ENCODE peak calls at places on chromosomes 4 and X, in nine cellular contexts. One of them, this sample, is unnamed.

GRCh38 chrX:1493317-1493856 is 40.7 kb upstream of the ASMTL start:
- DNase-seq in T-helper 2 cell: no peak
- DNase-seq in Daoy: no peak
- DNase-seq in occipital lobe: no peak
- DNase-seq in IMR-90: no peak
- DNase-seq in brain microvascular endothelial cell: no peak
- DNase-seq in EL: no peak
- DNase-seq in right lobe of liver: no peak
- DNase-seq in hypothalamus: no peak
- DNase-seq in this sample: no peak

GRCh38 chr4:115944146-115944905 is 830.9 kb upstream of the NDST4 start:
- DNase-seq in T-helper 2 cell: no peak
- DNase-seq in Daoy: no peak
- DNase-seq in occipital lobe: no peak
- DNase-seq in IMR-90: no peak
- DNase-seq in brain microvascular endothelial cell: no peak
- DNase-seq in EL: no peak
- DNase-seq in right lobe of liver: no peak
- DNase-seq in hypothalamus: no peak
- DNase-seq in this sample: no peak

GRCh38 chrX:119757979-119758681 is at the start of gene SOWAHD:
- DNase-seq in T-helper 2 cell: peak
- DNase-seq in Daoy: peak
- DNase-seq in occipital lobe: no peak
- DNase-seq in IMR-90: no peak
- DNase-seq in brain microvascular endothelial cell: no peak
- DNase-seq in EL: peak
- DNase-seq in right lobe of liver: peak
- DNase-seq in hypothalamus: peak
- DNase-seq in this sample: no peak

GRCh38 chr4:42167709-42168108 is 15.3 kb upstream of the BEND4 start:
- DNase-seq in T-helper 2 cell: no peak
- DNase-seq in Daoy: no peak
- DNase-seq in occipital lobe: no peak
- DNase-seq in IMR-90: no peak
- DNase-seq in brain microvascular endothelial cell: no peak
- DNase-seq in EL: no peak
- DNase-seq in right lobe of liver: no peak
- DNase-seq in hypothalamus: no peak
- DNase-seq in this sample: no peak

GRCh38 chrX:41923925-41924693 is 755 bp upstream of the CASK start:
- DNase-seq in T-helper 2 cell: peak
- DNase-seq in Daoy: peak
- DNase-seq in occipital lobe: peak
- DNase-seq in IMR-90: peak
- DNase-seq in brain microvascular endothelial cell: peak
- DNase-seq in EL: peak
- DNase-seq in right lobe of liver: peak
- DNase-seq in hypothalamus: no peak
- DNase-seq in this sample: no peak

GRCh38 chr4:8192748-8193738 is 6.0 kb upstream of the SH3TC1 start:
- DNase-seq in T-helper 2 cell: no peak
- DNase-seq in Daoy: peak
- DNase-seq in occipital lobe: no peak
- DNase-seq in IMR-90: peak
- DNase-seq in brain microvascular endothelial cell: peak
- DNase-seq in EL: peak
- DNase-seq in right lobe of liver: no peak
- DNase-seq in hypothalamus: no peak
- DNase-seq in this sample: no peak

GRCh38 chr4:84803720-84804119 is 162.8 kb downstream of the WDFY3 start:
- DNase-seq in T-helper 2 cell: no peak
- DNase-seq in Daoy: no peak
- DNase-seq in occipital lobe: no peak
- DNase-seq in IMR-90: peak
- DNase-seq in brain microvascular endothelial cell: no peak
- DNase-seq in EL: no peak
- DNase-seq in right lobe of liver: no peak
- DNase-seq in hypothalamus: no peak
- DNase-seq in this sample: no peak

GRCh38 chrX:23392195-23392594 is 57.5 kb downstream of the PTCHD1 start:
- DNase-seq in T-helper 2 cell: no peak
- DNase-seq in Daoy: no peak
- DNase-seq in occipital lobe: no peak
- DNase-seq in IMR-90: no peak
- DNase-seq in brain microvascular endothelial cell: no peak
- DNase-seq in EL: no peak
- DNase-seq in right lobe of liver: no peak
- DNase-seq in hypothalamus: no peak
- DNase-seq in this sample: no peak

GRCh38 chr4:71171592-71171991 is 167.2 kb upstream of the SLC4A4 start:
- DNase-seq in T-helper 2 cell: no peak
- DNase-seq in Daoy: no peak
- DNase-seq in occipital lobe: no peak
- DNase-seq in IMR-90: no peak
- DNase-seq in brain microvascular endothelial cell: no peak
- DNase-seq in EL: no peak
- DNase-seq in right lobe of liver: no peak
- DNase-seq in hypothalamus: no peak
- DNase-seq in this sample: no peak

GRCh38 chrX:124035657-124036056 is 74.2 kb downstream of the STAG2 start:
- DNase-seq in T-helper 2 cell: no peak
- DNase-seq in Daoy: no peak
- DNase-seq in occipital lobe: no peak
- DNase-seq in IMR-90: no peak
- DNase-seq in brain microvascular endothelial cell: no peak
- DNase-seq in EL: no peak
- DNase-seq in right lobe of liver: no peak
- DNase-seq in hypothalamus: no peak
- DNase-seq in this sample: no peak

GRCh38 chr4:181684310-181684709 is 558.9 kb upstream of the TENM3 start:
- DNase-seq in T-helper 2 cell: no peak
- DNase-seq in Daoy: no peak
- DNase-seq in occipital lobe: no peak
- DNase-seq in IMR-90: peak
- DNase-seq in brain microvascular endothelial cell: peak
- DNase-seq in EL: peak
- DNase-seq in right lobe of liver: no peak
- DNase-seq in hypothalamus: no peak
- DNase-seq in this sample: no peak

GRCh38 chr4:113675731-113676707 is 85.5 kb downstream of the CAMK2D start:
- DNase-seq in T-helper 2 cell: no peak
- DNase-seq in Daoy: no peak
- DNase-seq in occipital lobe: no peak
- DNase-seq in IMR-90: peak
- DNase-seq in brain microvascular endothelial cell: no peak
- DNase-seq in EL: no peak
- DNase-seq in right lobe of liver: no peak
- DNase-seq in hypothalamus: no peak
- DNase-seq in this sample: no peak

GRCh38 chr4:39700500-39700899 is 2.6 kb downstream of the UBE2K start:
- DNase-seq in T-helper 2 cell: no peak
- DNase-seq in Daoy: no peak
- DNase-seq in occipital lobe: no peak
- DNase-seq in IMR-90: no peak
- DNase-seq in brain microvascular endothelial cell: no peak
- DNase-seq in EL: no peak
- DNase-seq in right lobe of liver: no peak
- DNase-seq in hypothalamus: no peak
- DNase-seq in this sample: no peak

GRCh38 chr4:2259541-2260267 is 2.2 kb downstream of the MXD4 start:
- DNase-seq in T-helper 2 cell: peak
- DNase-seq in Daoy: no peak
- DNase-seq in occipital lobe: no peak
- DNase-seq in IMR-90: no peak
- DNase-seq in brain microvascular endothelial cell: no peak
- DNase-seq in EL: no peak
- DNase-seq in right lobe of liver: peak
- DNase-seq in hypothalamus: no peak
- DNase-seq in this sample: no peak

GRCh38 chr4:103306870-103307345 is 108.8 kb upstream of the CENPE start:
- DNase-seq in T-helper 2 cell: no peak
- DNase-seq in Daoy: no peak
- DNase-seq in occipital lobe: peak
- DNase-seq in IMR-90: no peak
- DNase-seq in brain microvascular endothelial cell: no peak
- DNase-seq in EL: no peak
- DNase-seq in right lobe of liver: no peak
- DNase-seq in hypothalamus: peak
- DNase-seq in this sample: no peak

GRCh38 chr4:183532823-183533222 is 28.0 kb downstream of the ING2 start:
- DNase-seq in T-helper 2 cell: no peak
- DNase-seq in Daoy: no peak
- DNase-seq in occipital lobe: no peak
- DNase-seq in IMR-90: peak
- DNase-seq in brain microvascular endothelial cell: peak
- DNase-seq in EL: peak
- DNase-seq in right lobe of liver: no peak
- DNase-seq in hypothalamus: no peak
- DNase-seq in this sample: no peak

GRCh38 chrX:74656079-74656745 is 41.8 kb upstream of the RLIM start:
- DNase-seq in T-helper 2 cell: no peak
- DNase-seq in Daoy: peak
- DNase-seq in occipital lobe: no peak
- DNase-seq in IMR-90: peak
- DNase-seq in brain microvascular endothelial cell: no peak
- DNase-seq in EL: peak
- DNase-seq in right lobe of liver: no peak
- DNase-seq in hypothalamus: no peak
- DNase-seq in this sample: no peak

GRCh38 chr4:53962516-53963225 is 101.7 kb downstream of the CHIC2 start:
- DNase-seq in T-helper 2 cell: no peak
- DNase-seq in Daoy: peak
- DNase-seq in occipital lobe: no peak
- DNase-seq in IMR-90: peak
- DNase-seq in brain microvascular endothelial cell: peak
- DNase-seq in EL: peak
- DNase-seq in right lobe of liver: no peak
- DNase-seq in hypothalamus: no peak
- DNase-seq in this sample: no peak

GRCh38 chr4:186606593-186606992 is 51.2 kb upstream of the MTNR1A start:
- DNase-seq in T-helper 2 cell: no peak
- DNase-seq in Daoy: peak
- DNase-seq in occipital lobe: no peak
- DNase-seq in IMR-90: peak
- DNase-seq in brain microvascular endothelial cell: peak
- DNase-seq in EL: peak
- DNase-seq in right lobe of liver: no peak
- DNase-seq in hypothalamus: no peak
- DNase-seq in this sample: no peak

GRCh38 chrX:8233091-8233490 is 62.0 kb upstream of the VCX2 start:
- DNase-seq in T-helper 2 cell: no peak
- DNase-seq in Daoy: no peak
- DNase-seq in occipital lobe: no peak
- DNase-seq in IMR-90: no peak
- DNase-seq in brain microvascular endothelial cell: peak
- DNase-seq in EL: no peak
- DNase-seq in right lobe of liver: no peak
- DNase-seq in hypothalamus: no peak
- DNase-seq in this sample: no peak

GRCh38 chrX:123803331-123803983 is 56.4 kb upstream of the XIAP start:
- DNase-seq in T-helper 2 cell: peak
- DNase-seq in Daoy: peak
- DNase-seq in occipital lobe: no peak
- DNase-seq in IMR-90: peak
- DNase-seq in brain microvascular endothelial cell: peak
- DNase-seq in EL: peak
- DNase-seq in right lobe of liver: no peak
- DNase-seq in hypothalamus: no peak
- DNase-seq in this sample: peak

GRCh38 chrX:127129510-127129909 is 310.0 kb downstream of the PRR32 start:
- DNase-seq in T-helper 2 cell: no peak
- DNase-seq in Daoy: no peak
- DNase-seq in occipital lobe: no peak
- DNase-seq in IMR-90: no peak
- DNase-seq in brain microvascular endothelial cell: no peak
- DNase-seq in EL: no peak
- DNase-seq in right lobe of liver: no peak
- DNase-seq in hypothalamus: no peak
- DNase-seq in this sample: no peak

GRCh38 chr4:153489856-153490558 is 23.8 kb downstream of the TMEM131L start:
- DNase-seq in T-helper 2 cell: no peak
- DNase-seq in Daoy: peak
- DNase-seq in occipital lobe: no peak
- DNase-seq in IMR-90: peak
- DNase-seq in brain microvascular endothelial cell: no peak
- DNase-seq in EL: no peak
- DNase-seq in right lobe of liver: no peak
- DNase-seq in hypothalamus: no peak
- DNase-seq in this sample: no peak

GRCh38 chrX:65451663-65452062 is 82.9 kb downstream of the LAS1L start:
- DNase-seq in T-helper 2 cell: no peak
- DNase-seq in Daoy: no peak
- DNase-seq in occipital lobe: no peak
- DNase-seq in IMR-90: peak
- DNase-seq in brain microvascular endothelial cell: peak
- DNase-seq in EL: peak
- DNase-seq in right lobe of liver: no peak
- DNase-seq in hypothalamus: no peak
- DNase-seq in this sample: no peak

GRCh38 chrX:85107407-85107806 is 103.7 kb downstream of the APOOL start:
- DNase-seq in T-helper 2 cell: no peak
- DNase-seq in Daoy: no peak
- DNase-seq in occipital lobe: no peak
- DNase-seq in IMR-90: no peak
- DNase-seq in brain microvascular endothelial cell: no peak
- DNase-seq in EL: no peak
- DNase-seq in right lobe of liver: no peak
- DNase-seq in hypothalamus: no peak
- DNase-seq in this sample: no peak

This sample was measured in T-cell.